ENCODE peak calls at places on chromosomes 3 and 15, in nine cellular contexts. M is activated CD4-positive, alpha-beta T cell treated with anti-CD3 and anti-CD28 coated beads for 36 hours; Y is mesendoderm; U is ELR; X is NCI-H2081; R is stimulated activated CD4-positive, alpha-beta T cell treated with anti-CD3 and anti-CD28 coated beads, TNF-alpha, amount 100 ng/mL, for 1 hour; K is progenitor cell of endocrine pancreas; B is body of pancreas; O is NB4. H is an unnamed sample.

GRCh38 chr3:187856567-187856966 is 111.3 kb upstream of the BCL6 start:
- DNase-seq in X (no peak), M (no peak), Y (no peak), R (no peak), B (no peak), O (no peak), K (no peak), U (no peak), H (no peak)

GRCh38 chr3:42513121-42513520 is 10.7 kb downstream of the VIPR1 start:
- DNase-seq in Y (no peak), O (no peak), R (no peak), U (no peak), M (no peak), K (no peak), X (no peak), B (no peak), H (no peak)

GRCh38 chr3:130276203-130276803 is 69.2 kb upstream of the COL6A5 start:
- DNase-seq in U (peak; percentile 62), B (no peak), X (peak; percentile 54), O (peak; percentile 60), M (no peak), Y (peak; percentile 73), K (no peak), R (no peak), H (peak; percentile 70)

GRCh38 chr15:64950888-64951287 is 38.8 kb downstream of the SPG21 start:
- DNase-seq in Y (no peak), M (no peak), X (no peak), K (no peak), R (no peak), O (peak; percentile 43), B (no peak), U (no peak), H (peak; percentile 17)

GRCh38 chr3:49124991-49125670 is 4.5 kb upstream of the USP19 start:
- DNase-seq in M (no peak), R (no peak), K (no peak), U (no peak), X (no peak), O (peak; percentile 26), B (no peak), Y (peak; percentile 13), H (peak; percentile 13)

GRCh38 chr3:49296781-49297420 is 19.9 kb upstream of the C3orf62 start:
- DNase-seq in O (no peak), Y (no peak), R (no peak), K (no peak), X (no peak), B (peak; percentile 21), U (no peak), M (no peak), H (no peak)

GRCh38 chr15:74937226-74937601 is 659 bp downstream of the COX5A start:
- DNase-seq in O (no peak), Y (no peak), B (no peak), K (no peak), R (no peak), U (no peak), M (no peak), X (no peak), H (peak; percentile 58)

GRCh38 chr15:41494922-41495735 is 1.5 kb downstream of the ITPKA start:
- DNase-seq in M (peak; percentile 68), Y (peak; percentile 27), X (no peak), B (no peak), K (peak; percentile 38), U (no peak), O (no peak), R (no peak), H (peak; percentile 28)

GRCh38 chr3:50616770-50617095 is 218 bp upstream of the MAPKAPK3 start:
- DNase-seq in Y (peak; percentile 95), K (peak; percentile 90), M (peak; percentile 98), O (peak; percentile 95), X (peak; percentile 59), U (peak; percentile 89), B (peak; percentile 94), R (peak; percentile 85), H (peak; percentile 91)

GRCh38 chr3:120349819-120350125 is 618 bp upstream of the LRRC58 start:
- DNase-seq in O (no peak), Y (no peak), M (no peak), U (no peak), B (no peak), X (no peak), R (no peak), K (no peak), H (no peak)

GRCh38 chr15:41513282-41514227 is at the start of gene LTK:
- DNase-seq in O (peak; percentile 91), Y (peak; percentile 67), R (no peak), X (no peak), M (no peak), B (no peak), K (no peak), U (peak; percentile 26), H (peak; percentile 67)

GRCh38 chr3:11530153-11530721 is 113.5 kb downstream of the VGLL4 start:
- DNase-seq in Y (no peak), X (peak; percentile 13), K (no peak), O (no peak), M (no peak), B (no peak), R (no peak), U (peak; percentile 79), H (no peak)

GRCh38 chr3:124602986-124603627 is 127.1 kb upstream of the UMPS start:
- DNase-seq in B (no peak), K (no peak), M (no peak), O (no peak), Y (no peak), U (no peak), R (no peak), X (no peak), H (no peak)

GRCh38 chr3:60240558-60240957 is 1010.7 kb downstream of the FHIT start:
- DNase-seq in R (no peak), M (no peak), O (no peak), U (no peak), Y (peak; percentile 25), X (peak; percentile 13), K (no peak), B (no peak), H (no peak)

GRCh38 chr15:81256916-81257315 is 60.2 kb downstream of the IL16 start:
- DNase-seq in M (no peak), Y (peak; percentile 42), X (no peak), O (peak; percentile 37), R (no peak), U (peak; percentile 38), B (no peak), K (no peak), H (peak; percentile 14)

GRCh38 chr3:122916084-122916483 is 111.5 kb downstream of the SEMA5B start:
- DNase-seq in O (no peak), U (no peak), R (no peak), X (no peak), B (no peak), Y (no peak), M (no peak), K (no peak), H (peak; percentile 36)

GRCh38 chr3:69999191-70000027 is at the start of gene SAMMSON:
- DNase-seq in O (no peak), B (no peak), K (no peak), X (peak; percentile 89), R (no peak), M (no peak), U (peak; percentile 37), Y (peak; percentile 13), H (no peak)

GRCh38 chr3:127565711-127566110 is 24.8 kb downstream of the TPRA1 start:
- DNase-seq in O (no peak), X (no peak), B (no peak), U (no peak), K (no peak), Y (peak; percentile 44), R (no peak), M (no peak), H (no peak)

GRCh38 chr3:15538345-15538744 is 16.8 kb upstream of the COLQ start:
- DNase-seq in B (no peak), O (no peak), R (no peak), Y (no peak), M (peak; percentile 12), K (no peak), X (no peak), U (peak; percentile 20), H (no peak)